ENCODE peak calls at places on chromosomes 7 and 10, in six cellular contexts. One of them, this sample, is unnamed.

GRCh38 chr10:3682745-3683144 is 102.3 kb downstream of the KLF6 start:
- DNase-seq in body of pancreas: no peak
- DNase-seq in right lobe of liver: no peak
- DNase-seq in mesothelial cell of epicardium: no peak
- DNase-seq in dorsolateral prefrontal cortex: no peak
- DNase-seq in D721Med: no peak
- DNase-seq in this sample: no peak

GRCh38 chr7:106848851-106849442 is 16.1 kb upstream of the PIK3CG start:
- DNase-seq in body of pancreas: no peak
- DNase-seq in right lobe of liver: no peak
- DNase-seq in mesothelial cell of epicardium: no peak
- DNase-seq in dorsolateral prefrontal cortex: no peak
- DNase-seq in D721Med: no peak
- DNase-seq in this sample: peak; percentile 65

GRCh38 chr7:31192996-31193395 is 140.9 kb downstream of the ADCYAP1R1 start:
- DNase-seq in body of pancreas: peak; percentile 56
- DNase-seq in right lobe of liver: peak; percentile 69
- DNase-seq in mesothelial cell of epicardium: peak; percentile 64
- DNase-seq in dorsolateral prefrontal cortex: peak; percentile 84
- DNase-seq in D721Med: peak; percentile 74
- DNase-seq in this sample: no peak

GRCh38 chr7:30750574-30751256 is 1.2 kb upstream of the INMT start:
- DNase-seq in body of pancreas: peak; percentile 46
- DNase-seq in right lobe of liver: no peak
- DNase-seq in mesothelial cell of epicardium: no peak
- DNase-seq in dorsolateral prefrontal cortex: peak; percentile 62
- DNase-seq in D721Med: no peak
- DNase-seq in this sample: peak; percentile 89

GRCh38 chr7:137871173-137871915 is 24.6 kb upstream of the DGKI start:
- DNase-seq in body of pancreas: no peak
- DNase-seq in right lobe of liver: no peak
- DNase-seq in mesothelial cell of epicardium: no peak
- DNase-seq in dorsolateral prefrontal cortex: no peak
- DNase-seq in D721Med: no peak
- DNase-seq in this sample: no peak

GRCh38 chr7:8442295-8442813 is 8.9 kb downstream of the NXPH1 start:
- DNase-seq in body of pancreas: no peak
- DNase-seq in right lobe of liver: no peak
- DNase-seq in mesothelial cell of epicardium: no peak
- DNase-seq in dorsolateral prefrontal cortex: no peak
- DNase-seq in D721Med: no peak
- DNase-seq in this sample: no peak

GRCh38 chr10:129391464-129391863 is 75.6 kb upstream of the MGMT start:
- DNase-seq in body of pancreas: no peak
- DNase-seq in right lobe of liver: no peak
- DNase-seq in mesothelial cell of epicardium: no peak
- DNase-seq in dorsolateral prefrontal cortex: no peak
- DNase-seq in D721Med: no peak
- DNase-seq in this sample: no peak

GRCh38 chr7:8184241-8184640 is 77.7 kb downstream of the ICA1 start:
- DNase-seq in body of pancreas: no peak
- DNase-seq in right lobe of liver: no peak
- DNase-seq in mesothelial cell of epicardium: no peak
- DNase-seq in dorsolateral prefrontal cortex: no peak
- DNase-seq in D721Med: no peak
- DNase-seq in this sample: no peak

GRCh38 chr10:30750971-30751677 is 121.6 kb upstream of the LYZL2 start:
- DNase-seq in body of pancreas: no peak
- DNase-seq in right lobe of liver: no peak
- DNase-seq in mesothelial cell of epicardium: no peak
- DNase-seq in dorsolateral prefrontal cortex: no peak
- DNase-seq in D721Med: no peak
- DNase-seq in this sample: no peak

GRCh38 chr7:51528172-51528571 is 211.6 kb upstream of the COBL start:
- DNase-seq in body of pancreas: no peak
- DNase-seq in right lobe of liver: no peak
- DNase-seq in mesothelial cell of epicardium: no peak
- DNase-seq in dorsolateral prefrontal cortex: no peak
- DNase-seq in D721Med: no peak
- DNase-seq in this sample: no peak

GRCh38 chr10:75057680-75058079 is 53.8 kb upstream of the SAMD8 start:
- DNase-seq in body of pancreas: no peak
- DNase-seq in right lobe of liver: no peak
- DNase-seq in mesothelial cell of epicardium: no peak
- DNase-seq in dorsolateral prefrontal cortex: no peak
- DNase-seq in D721Med: no peak
- DNase-seq in this sample: no peak

GRCh38 chr10:47278152-47278473 is 21.9 kb upstream of the GDF10 start:
- DNase-seq in body of pancreas: no peak
- DNase-seq in right lobe of liver: no peak
- DNase-seq in mesothelial cell of epicardium: no peak
- DNase-seq in dorsolateral prefrontal cortex: no peak
- DNase-seq in D721Med: no peak
- DNase-seq in this sample: no peak

GRCh38 chr7:43363429-43363894 is 219.4 kb upstream of the STK17A start:
- DNase-seq in body of pancreas: no peak
- DNase-seq in right lobe of liver: no peak
- DNase-seq in mesothelial cell of epicardium: no peak
- DNase-seq in dorsolateral prefrontal cortex: no peak
- DNase-seq in D721Med: no peak
- DNase-seq in this sample: no peak
- TF ChIP-seq CTCF in body of pancreas: no peak
- TF ChIP-seq CTCF in right lobe of liver: no peak
- TF ChIP-seq CTCF in mesothelial cell of epicardium: no peak
- TF ChIP-seq CTCF in dorsolateral prefrontal cortex: no peak
- TF ChIP-seq CTCF in D721Med: no peak
- TF ChIP-seq CTCF in this sample: no peak

DNA sequence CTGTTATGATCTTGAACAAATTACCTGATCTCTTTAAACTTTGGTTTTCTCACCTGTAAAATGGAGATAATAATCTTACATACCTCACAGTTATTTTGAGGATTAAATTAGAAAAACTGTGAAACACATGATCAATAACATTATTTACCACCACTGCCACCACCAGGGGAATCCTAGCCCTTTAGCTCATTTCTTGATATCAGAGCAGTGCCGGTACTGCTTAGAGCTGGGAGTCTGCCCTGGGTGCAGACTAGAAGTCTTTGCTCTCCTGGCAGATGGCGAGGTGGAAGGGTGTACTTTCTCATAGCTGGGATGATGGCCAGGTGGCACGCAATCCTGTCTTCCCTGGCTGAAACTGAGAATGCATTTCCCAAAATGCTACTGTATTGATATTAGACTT is 12.7 kb upstream of the EFCAB10 start:
- DNase-seq in body of pancreas: no peak
- DNase-seq in right lobe of liver: peak; percentile 65
- DNase-seq in mesothelial cell of epicardium: no peak
- DNase-seq in dorsolateral prefrontal cortex: no peak
- DNase-seq in D721Med: no peak
- DNase-seq in this sample: no peak
- TF ChIP-seq CTCF in body of pancreas: no peak
- TF ChIP-seq CTCF in right lobe of liver: no peak
- TF ChIP-seq CTCF in mesothelial cell of epicardium: no peak
- TF ChIP-seq CTCF in dorsolateral prefrontal cortex: no peak
- TF ChIP-seq CTCF in D721Med: peak; percentile 35
- TF ChIP-seq CTCF in this sample: peak; percentile 8

GRCh38 chr7:157923903-157924630 is 587.3 kb downstream of the DNAJB6 start:
- DNase-seq in body of pancreas: no peak
- DNase-seq in right lobe of liver: no peak
- DNase-seq in mesothelial cell of epicardium: no peak
- DNase-seq in dorsolateral prefrontal cortex: no peak
- DNase-seq in D721Med: no peak
- DNase-seq in this sample: no peak

GRCh38 chr7:157926521-157927167 is 589.8 kb downstream of the DNAJB6 start:
- DNase-seq in body of pancreas: no peak
- DNase-seq in right lobe of liver: no peak
- DNase-seq in mesothelial cell of epicardium: no peak
- DNase-seq in dorsolateral prefrontal cortex: no peak
- DNase-seq in D721Med: no peak
- DNase-seq in this sample: no peak

GRCh38 chr7:157925383-157925875 is 588.6 kb downstream of the DNAJB6 start:
- DNase-seq in body of pancreas: no peak
- DNase-seq in right lobe of liver: no peak
- DNase-seq in mesothelial cell of epicardium: no peak
- DNase-seq in dorsolateral prefrontal cortex: no peak
- DNase-seq in D721Med: no peak
- DNase-seq in this sample: no peak

GRCh38 chr7:157927313-157927925 is 590.6 kb downstream of the DNAJB6 start:
- DNase-seq in body of pancreas: no peak
- DNase-seq in right lobe of liver: no peak
- DNase-seq in mesothelial cell of epicardium: no peak
- DNase-seq in dorsolateral prefrontal cortex: no peak
- DNase-seq in D721Med: no peak
- DNase-seq in this sample: no peak

GRCh38 chr7:157926107-157926506 is 589.3 kb downstream of the DNAJB6 start:
- DNase-seq in body of pancreas: no peak
- DNase-seq in right lobe of liver: no peak
- DNase-seq in mesothelial cell of epicardium: no peak
- DNase-seq in dorsolateral prefrontal cortex: no peak
- DNase-seq in D721Med: no peak
- DNase-seq in this sample: no peak
- TF ChIP-seq CTCF in body of pancreas: no peak
- TF ChIP-seq CTCF in right lobe of liver: no peak
- TF ChIP-seq CTCF in mesothelial cell of epicardium: no peak
- TF ChIP-seq CTCF in dorsolateral prefrontal cortex: no peak
- TF ChIP-seq CTCF in D721Med: no peak
- TF ChIP-seq CTCF in this sample: no peak

DNA sequence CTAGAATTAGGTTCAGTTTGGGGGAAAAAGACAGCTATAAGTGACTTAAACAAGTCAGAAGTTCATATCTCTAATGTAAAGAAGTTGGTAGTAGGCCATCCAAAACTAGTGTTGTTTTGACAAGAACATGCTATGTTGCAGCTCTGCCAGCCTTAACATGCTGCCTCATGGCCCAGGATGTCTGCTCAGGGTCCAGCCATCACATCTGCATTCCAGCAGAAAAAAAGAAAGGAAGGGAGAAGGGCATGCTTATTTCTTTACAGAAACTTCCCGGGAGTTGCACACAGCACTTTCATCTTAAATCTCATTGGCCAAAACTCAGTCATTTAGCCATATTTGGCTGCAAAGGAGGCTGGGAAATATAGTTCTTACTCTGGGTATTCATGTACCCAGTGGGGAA is 400.4 kb upstream of the PODXL start:
- DNase-seq in body of pancreas: no peak
- DNase-seq in right lobe of liver: no peak
- DNase-seq in mesothelial cell of epicardium: no peak
- DNase-seq in dorsolateral prefrontal cortex: no peak
- DNase-seq in D721Med: no peak
- DNase-seq in this sample: no peak
- TF ChIP-seq CTCF in body of pancreas: no peak
- TF ChIP-seq CTCF in right lobe of liver: no peak
- TF ChIP-seq CTCF in mesothelial cell of epicardium: no peak
- TF ChIP-seq CTCF in dorsolateral prefrontal cortex: no peak
- TF ChIP-seq CTCF in D721Med: no peak
- TF ChIP-seq CTCF in this sample: no peak

GRCh38 chr10:43970747-43971146 is 322.1 kb upstream of the ZNF32 start:
- DNase-seq in body of pancreas: no peak
- DNase-seq in right lobe of liver: no peak
- DNase-seq in mesothelial cell of epicardium: no peak
- DNase-seq in dorsolateral prefrontal cortex: no peak
- DNase-seq in D721Med: no peak
- DNase-seq in this sample: no peak

GRCh38 chr10:43976292-43976691 is 327.6 kb upstream of the ZNF32 start:
- DNase-seq in body of pancreas: no peak
- DNase-seq in right lobe of liver: no peak
- DNase-seq in mesothelial cell of epicardium: no peak
- DNase-seq in dorsolateral prefrontal cortex: no peak
- DNase-seq in D721Med: no peak
- DNase-seq in this sample: no peak

GRCh38 chr10:43971306-43971705 is 322.6 kb upstream of the ZNF32 start:
- DNase-seq in body of pancreas: no peak
- DNase-seq in right lobe of liver: no peak
- DNase-seq in mesothelial cell of epicardium: no peak
- DNase-seq in dorsolateral prefrontal cortex: no peak
- DNase-seq in D721Med: no peak
- DNase-seq in this sample: no peak

GRCh38 chr10:43971981-43972380 is 323.3 kb upstream of the ZNF32 start:
- DNase-seq in body of pancreas: no peak
- DNase-seq in right lobe of liver: no peak
- DNase-seq in mesothelial cell of epicardium: no peak
- DNase-seq in dorsolateral prefrontal cortex: no peak
- DNase-seq in D721Med: no peak
- DNase-seq in this sample: no peak

GRCh38 chr10:43973801-43974200 is 325.1 kb upstream of the ZNF32 start:
- DNase-seq in body of pancreas: no peak
- DNase-seq in right lobe of liver: no peak
- DNase-seq in mesothelial cell of epicardium: no peak
- DNase-seq in dorsolateral prefrontal cortex: no peak
- DNase-seq in D721Med: no peak
- DNase-seq in this sample: no peak
- TF ChIP-seq CTCF in body of pancreas: no peak
- TF ChIP-seq CTCF in right lobe of liver: no peak
- TF ChIP-seq CTCF in mesothelial cell of epicardium: no peak
- TF ChIP-seq CTCF in dorsolateral prefrontal cortex: no peak
- TF ChIP-seq CTCF in D721Med: no peak
- TF ChIP-seq CTCF in this sample: no peak

This sample was measured in AG04450.